ENCODE peak calls at places on chromosomes 2 and 18, in seven cellular contexts. One of them, this sample, is unnamed.

GRCh38 chr2:119253114-119253702 is 29.6 kb downstream of the STEAP3 start:
- DNase-seq in OCI-LY7: no peak
- DNase-seq in brain microvascular endothelial cell: no peak
- DNase-seq in AG09319: no peak
- DNase-seq in activated CD8-positive, alpha-beta T cell treated with anti-CD3 and anti-CD28 coated beads for 36 hours: no peak
- DNase-seq in cardiac muscle cell: no peak
- DNase-seq in choroid plexus epithelial cell: peak
- DNase-seq in this sample: no peak

GRCh38 chr18:362914-363295 is 95.1 kb upstream of the THOC1 start:
- DNase-seq in choroid plexus epithelial cell: peak
- DNase-seq in activated CD8-positive, alpha-beta T cell treated with anti-CD3 and anti-CD28 coated beads for 36 hours: no peak
- DNase-seq in AG09319: no peak
- DNase-seq in OCI-LY7: no peak
- DNase-seq in brain microvascular endothelial cell: no peak
- DNase-seq in cardiac muscle cell: no peak
- DNase-seq in this sample: peak

GRCh38 chr2:120628248-120628647 is 107.4 kb upstream of the GLI2 start:
- DNase-seq in brain microvascular endothelial cell: no peak
- DNase-seq in AG09319: no peak
- DNase-seq in OCI-LY7: no peak
- DNase-seq in choroid plexus epithelial cell: no peak
- DNase-seq in activated CD8-positive, alpha-beta T cell treated with anti-CD3 and anti-CD28 coated beads for 36 hours: no peak
- DNase-seq in cardiac muscle cell: no peak
- DNase-seq in this sample: no peak

GRCh38 chr2:108363048-108363899 is 14.5 kb upstream of the SULT1C4 start:
- DNase-seq in choroid plexus epithelial cell: no peak
- DNase-seq in cardiac muscle cell: no peak
- DNase-seq in brain microvascular endothelial cell: no peak
- DNase-seq in OCI-LY7: no peak
- DNase-seq in AG09319: no peak
- DNase-seq in activated CD8-positive, alpha-beta T cell treated with anti-CD3 and anti-CD28 coated beads for 36 hours: peak
- DNase-seq in this sample: no peak

GRCh38 chr18:67597759-67598158 is 81.2 kb upstream of the DSEL start:
- DNase-seq in brain microvascular endothelial cell: no peak
- DNase-seq in cardiac muscle cell: no peak
- DNase-seq in choroid plexus epithelial cell: no peak
- DNase-seq in activated CD8-positive, alpha-beta T cell treated with anti-CD3 and anti-CD28 coated beads for 36 hours: no peak
- DNase-seq in OCI-LY7: no peak
- DNase-seq in AG09319: no peak
- DNase-seq in this sample: no peak

GRCh38 chr18:61001138-61001537 is 332.1 kb upstream of the CDH20 start:
- DNase-seq in activated CD8-positive, alpha-beta T cell treated with anti-CD3 and anti-CD28 coated beads for 36 hours: no peak
- DNase-seq in AG09319: no peak
- DNase-seq in brain microvascular endothelial cell: no peak
- DNase-seq in choroid plexus epithelial cell: no peak
- DNase-seq in cardiac muscle cell: no peak
- DNase-seq in OCI-LY7: no peak
- DNase-seq in this sample: no peak

GRCh38 chr2:75560768-75561565 is at the start of gene EVA1A:
- DNase-seq in choroid plexus epithelial cell: peak
- DNase-seq in AG09319: peak
- DNase-seq in brain microvascular endothelial cell: peak
- DNase-seq in OCI-LY7: no peak
- DNase-seq in cardiac muscle cell: peak
- DNase-seq in activated CD8-positive, alpha-beta T cell treated with anti-CD3 and anti-CD28 coated beads for 36 hours: peak
- DNase-seq in this sample: no peak

GRCh38 chr2:153477641-153478288 is 797 bp downstream of the RPRM start:
- DNase-seq in OCI-LY7: no peak
- DNase-seq in brain microvascular endothelial cell: no peak
- DNase-seq in activated CD8-positive, alpha-beta T cell treated with anti-CD3 and anti-CD28 coated beads for 36 hours: peak
- DNase-seq in cardiac muscle cell: peak
- DNase-seq in choroid plexus epithelial cell: no peak
- DNase-seq in AG09319: no peak
- DNase-seq in this sample: no peak

GRCh38 chr2:203858176-203858575 is 9.4 kb upstream of the CTLA4 start:
- DNase-seq in AG09319: no peak
- DNase-seq in choroid plexus epithelial cell: no peak
- DNase-seq in activated CD8-positive, alpha-beta T cell treated with anti-CD3 and anti-CD28 coated beads for 36 hours: peak
- DNase-seq in brain microvascular endothelial cell: no peak
- DNase-seq in cardiac muscle cell: no peak
- DNase-seq in OCI-LY7: no peak
- DNase-seq in this sample: no peak

GRCh38 chr2:204900910-204901309 is 355.6 kb downstream of the PARD3B start:
- DNase-seq in brain microvascular endothelial cell: no peak
- DNase-seq in OCI-LY7: no peak
- DNase-seq in choroid plexus epithelial cell: no peak
- DNase-seq in activated CD8-positive, alpha-beta T cell treated with anti-CD3 and anti-CD28 coated beads for 36 hours: no peak
- DNase-seq in AG09319: no peak
- DNase-seq in cardiac muscle cell: no peak
- DNase-seq in this sample: no peak

GRCh38 chr2:95039410-95039809 is 13.9 kb downstream of the MAL start:
- DNase-seq in activated CD8-positive, alpha-beta T cell treated with anti-CD3 and anti-CD28 coated beads for 36 hours: peak
- DNase-seq in brain microvascular endothelial cell: no peak
- DNase-seq in cardiac muscle cell: no peak
- DNase-seq in choroid plexus epithelial cell: no peak
- DNase-seq in AG09319: no peak
- DNase-seq in OCI-LY7: no peak
- DNase-seq in this sample: no peak

GRCh38 chr2:225008935-225009334 is 33.3 kb downstream of the DOCK10 start:
- DNase-seq in choroid plexus epithelial cell: peak
- DNase-seq in activated CD8-positive, alpha-beta T cell treated with anti-CD3 and anti-CD28 coated beads for 36 hours: peak
- DNase-seq in OCI-LY7: peak
- DNase-seq in AG09319: no peak
- DNase-seq in cardiac muscle cell: peak
- DNase-seq in brain microvascular endothelial cell: no peak
- DNase-seq in this sample: no peak

GRCh38 chr2:140506606-140507005 is 1624.2 kb downstream of the LRP1B start:
- DNase-seq in AG09319: no peak
- DNase-seq in cardiac muscle cell: no peak
- DNase-seq in choroid plexus epithelial cell: peak
- DNase-seq in brain microvascular endothelial cell: peak
- DNase-seq in activated CD8-positive, alpha-beta T cell treated with anti-CD3 and anti-CD28 coated beads for 36 hours: no peak
- DNase-seq in OCI-LY7: no peak
- DNase-seq in this sample: peak

GRCh38 chr2:190402986-190403385 is 5.2 kb upstream of the MFSD6 start:
- DNase-seq in AG09319: no peak
- DNase-seq in brain microvascular endothelial cell: no peak
- DNase-seq in activated CD8-positive, alpha-beta T cell treated with anti-CD3 and anti-CD28 coated beads for 36 hours: no peak
- DNase-seq in OCI-LY7: no peak
- DNase-seq in cardiac muscle cell: no peak
- DNase-seq in choroid plexus epithelial cell: no peak
- DNase-seq in this sample: no peak

GRCh38 chr2:98548920-98549818 is 59.1 kb downstream of the COA5 start:
- DNase-seq in choroid plexus epithelial cell: no peak
- DNase-seq in activated CD8-positive, alpha-beta T cell treated with anti-CD3 and anti-CD28 coated beads for 36 hours: peak
- DNase-seq in OCI-LY7: peak
- DNase-seq in brain microvascular endothelial cell: no peak
- DNase-seq in AG09319: no peak
- DNase-seq in cardiac muscle cell: no peak
- DNase-seq in this sample: no peak
- TF ChIP-seq CTCF in choroid plexus epithelial cell: no peak
- TF ChIP-seq CTCF in activated CD8-positive, alpha-beta T cell treated with anti-CD3 and anti-CD28 coated beads for 36 hours: no peak
- TF ChIP-seq CTCF in OCI-LY7: no peak
- TF ChIP-seq CTCF in brain microvascular endothelial cell: no peak
- TF ChIP-seq CTCF in AG09319: no peak
- TF ChIP-seq CTCF in cardiac muscle cell: no peak
- TF ChIP-seq CTCF in this sample: no peak

DNA sequence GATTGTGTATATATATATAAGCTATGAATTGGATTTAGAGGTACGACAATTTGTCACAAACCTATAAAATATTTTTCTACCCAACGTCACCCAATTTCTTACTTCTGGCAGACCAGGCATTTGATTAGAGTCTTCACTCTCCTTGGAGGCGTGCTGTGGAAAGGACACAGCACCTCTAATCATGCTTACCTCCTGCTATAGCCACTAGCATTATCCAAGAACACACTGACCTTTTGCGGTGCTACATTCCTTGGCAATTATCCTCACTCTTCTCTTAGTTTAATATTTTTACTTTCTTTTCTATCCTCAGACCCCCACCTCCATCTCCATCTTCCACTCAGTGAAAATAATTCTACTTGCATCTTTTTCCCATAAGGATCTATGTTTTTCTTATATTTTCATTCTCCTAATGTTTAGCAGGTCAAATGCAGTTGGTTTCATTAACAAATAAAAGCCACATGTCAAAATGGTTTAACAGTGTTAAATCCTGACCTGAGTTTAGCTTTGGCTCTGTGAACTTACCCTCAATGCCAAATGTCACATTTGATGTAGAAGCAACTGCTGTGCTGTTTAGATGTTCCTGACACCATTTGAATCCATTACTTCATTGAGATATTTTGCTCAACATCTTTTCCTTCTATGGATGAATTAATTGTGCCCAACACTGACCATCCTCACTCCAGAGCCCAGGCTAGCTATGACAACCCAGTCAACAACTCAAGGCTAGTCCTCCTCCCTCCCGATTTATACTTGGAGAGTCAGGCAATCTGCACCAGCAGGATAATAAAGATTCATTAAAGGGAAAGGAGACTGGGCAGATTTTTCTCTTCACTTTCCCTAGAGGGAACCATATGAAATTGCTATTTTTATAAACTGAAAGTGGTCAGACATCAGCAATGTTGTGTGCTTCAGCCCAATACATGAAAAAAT is 240.5 kb downstream of the MREG start:
- DNase-seq in choroid plexus epithelial cell: peak
- DNase-seq in AG09319: no peak
- DNase-seq in cardiac muscle cell: no peak
- DNase-seq in OCI-LY7: no peak
- DNase-seq in brain microvascular endothelial cell: no peak
- DNase-seq in activated CD8-positive, alpha-beta T cell treated with anti-CD3 and anti-CD28 coated beads for 36 hours: no peak
- DNase-seq in this sample: no peak
- TF ChIP-seq CTCF in choroid plexus epithelial cell: no peak
- TF ChIP-seq CTCF in AG09319: no peak
- TF ChIP-seq CTCF in cardiac muscle cell: no peak
- TF ChIP-seq CTCF in OCI-LY7: no peak
- TF ChIP-seq CTCF in brain microvascular endothelial cell: no peak
- TF ChIP-seq CTCF in activated CD8-positive, alpha-beta T cell treated with anti-CD3 and anti-CD28 coated beads for 36 hours: no peak
- TF ChIP-seq CTCF in this sample: no peak

GRCh38 chr18:34321075-34321474 is 96.4 kb upstream of the NOL4 start:
- DNase-seq in activated CD8-positive, alpha-beta T cell treated with anti-CD3 and anti-CD28 coated beads for 36 hours: no peak
- DNase-seq in brain microvascular endothelial cell: no peak
- DNase-seq in OCI-LY7: no peak
- DNase-seq in AG09319: no peak
- DNase-seq in choroid plexus epithelial cell: no peak
- DNase-seq in cardiac muscle cell: no peak
- DNase-seq in this sample: no peak

GRCh38 chr18:34320267-34320666 is 95.6 kb upstream of the NOL4 start:
- DNase-seq in activated CD8-positive, alpha-beta T cell treated with anti-CD3 and anti-CD28 coated beads for 36 hours: no peak
- DNase-seq in OCI-LY7: no peak
- DNase-seq in AG09319: no peak
- DNase-seq in choroid plexus epithelial cell: no peak
- DNase-seq in brain microvascular endothelial cell: no peak
- DNase-seq in cardiac muscle cell: no peak
- DNase-seq in this sample: no peak

GRCh38 chr18:34322365-34323289 is 97.9 kb upstream of the NOL4 start:
- DNase-seq in cardiac muscle cell: peak
- DNase-seq in brain microvascular endothelial cell: peak
- DNase-seq in AG09319: no peak
- DNase-seq in OCI-LY7: peak
- DNase-seq in choroid plexus epithelial cell: peak
- DNase-seq in activated CD8-positive, alpha-beta T cell treated with anti-CD3 and anti-CD28 coated beads for 36 hours: peak
- DNase-seq in this sample: no peak
- TF ChIP-seq CTCF in cardiac muscle cell: peak
- TF ChIP-seq CTCF in brain microvascular endothelial cell: peak
- TF ChIP-seq CTCF in AG09319: peak
- TF ChIP-seq CTCF in OCI-LY7: peak
- TF ChIP-seq CTCF in choroid plexus epithelial cell: peak
- TF ChIP-seq CTCF in activated CD8-positive, alpha-beta T cell treated with anti-CD3 and anti-CD28 coated beads for 36 hours: peak
- TF ChIP-seq CTCF in this sample: peak

GRCh38 chr2:216665717-216666116 is 29.6 kb downstream of the IGFBP5 start:
- DNase-seq in cardiac muscle cell: peak
- DNase-seq in brain microvascular endothelial cell: no peak
- DNase-seq in OCI-LY7: no peak
- DNase-seq in AG09319: no peak
- DNase-seq in choroid plexus epithelial cell: peak
- DNase-seq in activated CD8-positive, alpha-beta T cell treated with anti-CD3 and anti-CD28 coated beads for 36 hours: no peak
- DNase-seq in this sample: no peak

GRCh38 chr2:216663106-216663505 is 29.9 kb downstream of the IGFBP2 start:
- DNase-seq in cardiac muscle cell: no peak
- DNase-seq in activated CD8-positive, alpha-beta T cell treated with anti-CD3 and anti-CD28 coated beads for 36 hours: no peak
- DNase-seq in brain microvascular endothelial cell: no peak
- DNase-seq in AG09319: no peak
- DNase-seq in choroid plexus epithelial cell: no peak
- DNase-seq in OCI-LY7: no peak
- DNase-seq in this sample: no peak

GRCh38 chr2:216663846-216664245 is 30.6 kb downstream of the IGFBP2 start:
- DNase-seq in AG09319: no peak
- DNase-seq in cardiac muscle cell: no peak
- DNase-seq in activated CD8-positive, alpha-beta T cell treated with anti-CD3 and anti-CD28 coated beads for 36 hours: no peak
- DNase-seq in OCI-LY7: no peak
- DNase-seq in choroid plexus epithelial cell: no peak
- DNase-seq in brain microvascular endothelial cell: no peak
- DNase-seq in this sample: no peak

GRCh38 chr2:216665240-216665639 is 30.1 kb downstream of the IGFBP5 start:
- DNase-seq in AG09319: no peak
- DNase-seq in OCI-LY7: no peak
- DNase-seq in activated CD8-positive, alpha-beta T cell treated with anti-CD3 and anti-CD28 coated beads for 36 hours: no peak
- DNase-seq in brain microvascular endothelial cell: no peak
- DNase-seq in choroid plexus epithelial cell: peak
- DNase-seq in cardiac muscle cell: no peak
- DNase-seq in this sample: no peak

DNA sequence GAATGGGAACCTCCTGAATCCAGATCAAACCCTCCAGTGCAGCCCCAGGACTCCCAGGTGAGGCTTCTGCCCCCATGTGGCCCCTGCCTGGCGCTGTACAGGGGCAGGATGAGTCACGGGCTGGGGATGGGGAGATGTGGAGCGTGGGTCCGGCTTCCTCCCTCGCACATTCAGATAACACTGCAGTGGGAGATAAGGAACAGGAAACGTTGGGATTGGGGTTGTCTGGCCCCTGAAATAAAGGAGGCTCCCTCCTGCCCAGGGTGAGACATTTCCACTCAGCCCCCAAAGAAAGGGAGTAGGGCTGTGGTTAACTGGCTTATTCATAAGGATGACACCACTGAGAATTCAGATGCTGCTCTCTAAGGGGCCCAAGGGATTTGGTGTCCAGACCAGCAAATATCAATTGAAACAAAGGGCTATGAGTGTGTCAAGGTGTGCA is 30.7 kb downstream of the IGFBP5 start:
- DNase-seq in choroid plexus epithelial cell: peak
- DNase-seq in activated CD8-positive, alpha-beta T cell treated with anti-CD3 and anti-CD28 coated beads for 36 hours: peak
- DNase-seq in cardiac muscle cell: no peak
- DNase-seq in OCI-LY7: peak
- DNase-seq in AG09319: no peak
- DNase-seq in brain microvascular endothelial cell: peak
- DNase-seq in this sample: no peak
- TF ChIP-seq CTCF in choroid plexus epithelial cell: peak
- TF ChIP-seq CTCF in activated CD8-positive, alpha-beta T cell treated with anti-CD3 and anti-CD28 coated beads for 36 hours: no peak
- TF ChIP-seq CTCF in cardiac muscle cell: peak
- TF ChIP-seq CTCF in OCI-LY7: peak
- TF ChIP-seq CTCF in AG09319: peak
- TF ChIP-seq CTCF in brain microvascular endothelial cell: peak
- TF ChIP-seq CTCF in this sample: peak

DNA sequence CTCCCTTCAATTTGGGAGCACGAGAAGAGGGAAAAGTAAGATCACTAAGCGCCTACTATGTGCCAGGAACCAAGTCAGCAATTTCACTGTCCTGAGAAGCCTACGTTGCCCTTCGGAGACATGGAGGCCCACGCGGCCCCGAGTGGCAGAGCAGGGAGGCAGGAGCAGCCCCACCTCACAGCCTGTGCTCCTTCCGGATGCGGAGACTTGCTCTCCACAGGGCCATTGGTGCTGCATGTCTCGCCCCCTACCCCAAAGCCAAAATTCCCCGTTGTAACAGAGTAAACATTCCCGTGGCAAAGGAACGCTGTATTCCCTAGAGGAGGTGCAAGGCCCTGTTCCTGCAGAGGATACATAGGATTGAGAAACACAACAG is 4.5 kb downstream of the SLC14A2 start:
- DNase-seq in activated CD8-positive, alpha-beta T cell treated with anti-CD3 and anti-CD28 coated beads for 36 hours: no peak
- DNase-seq in OCI-LY7: no peak
- DNase-seq in AG09319: no peak
- DNase-seq in cardiac muscle cell: no peak
- DNase-seq in brain microvascular endothelial cell: no peak
- DNase-seq in choroid plexus epithelial cell: no peak
- DNase-seq in this sample: no peak
- TF ChIP-seq CTCF in activated CD8-positive, alpha-beta T cell treated with anti-CD3 and anti-CD28 coated beads for 36 hours: no peak
- TF ChIP-seq CTCF in OCI-LY7: no peak
- TF ChIP-seq CTCF in AG09319: no peak
- TF ChIP-seq CTCF in cardiac muscle cell: no peak
- TF ChIP-seq CTCF in brain microvascular endothelial cell: no peak
- TF ChIP-seq CTCF in choroid plexus epithelial cell: no peak
- TF ChIP-seq CTCF in this sample: no peak